ENCODE peak calls at places on chromosomes 4 and X, in six cellular contexts. J is HFF-Myc; W is dorsolateral prefrontal cortex; N is stimulated activated CD8-positive, alpha-beta memory T cell treated with anti-CD3 and anti-CD28 coated beads, Interleukin-7, amount 100 ng/mL, for 24 hours; D is effector memory CD8-positive, alpha-beta T cell; X is IMR-90. L is an unnamed sample.

GRCh38 chr4:168380290-168380689 is 61.7 kb upstream of the DDX60 start:
- DNase-seq in X (no peak), W (no peak), D (no peak), N (no peak), J (no peak), L (no peak)

GRCh38 chr4:83257811-83258210 is 26.8 kb downstream of the COQ2 start:
- DNase-seq in J (no peak), W (no peak), N (no peak), X (no peak), D (no peak), L (no peak)

GRCh38 chrX:65688403-65688881 is 21.0 kb downstream of the MSN start:
- DNase-seq in J (no peak), X (peak), W (no peak), N (no peak), D (no peak), L (no peak)

GRCh38 chrX:69155786-69156520 is 9.3 kb downstream of the PJA1 start:
- DNase-seq in X (no peak), D (no peak), W (no peak), N (no peak), J (no peak), L (no peak)

GRCh38 chrX:40834225-40834624 is 98.9 kb upstream of the MED14 start:
- DNase-seq in D (no peak), J (no peak), W (no peak), N (no peak), X (no peak), L (no peak)

GRCh38 chr4:22987861-22988260 is 295.1 kb downstream of the GBA3 start:
- DNase-seq in X (peak), W (no peak), J (no peak), N (no peak), D (no peak), L (no peak)

GRCh38 chr4:39565925-39566630 is 38.8 kb upstream of the UGDH start:
- DNase-seq in X (peak), N (no peak), D (no peak), W (no peak), J (peak), L (no peak)

GRCh38 chr4:119244832-119245231 is 32.3 kb downstream of the USP53 start:
- DNase-seq in N (no peak), X (no peak), J (no peak), W (no peak), D (no peak), L (no peak)

GRCh38 chrX:68504237-68504636 is 5.4 kb downstream of the YIPF6 start:
- DNase-seq in D (no peak), J (no peak), X (peak), N (no peak), W (no peak), L (no peak)

GRCh38 chr4:156294577-156294976 is 340.9 kb upstream of the CTSO start:
- DNase-seq in X (peak), D (no peak), N (no peak), J (peak), W (no peak), L (peak)

GRCh38 chr4:151717909-151718613 is 42.7 kb downstream of the GATB start:
- DNase-seq in D (no peak), W (no peak), X (no peak), J (no peak), N (no peak), L (no peak)

GRCh38 chrX:121052122-121052521 is 4.7 kb downstream of the GLUD2 start:
- DNase-seq in X (no peak), J (no peak), D (no peak), W (no peak), N (no peak), L (no peak)

GRCh38 chr4:58749206-58749605 is 1639.0 kb upstream of the IGFBP7 start:
- DNase-seq in N (no peak), W (no peak), X (no peak), D (no peak), J (no peak), L (no peak)

GRCh38 chr4:151263455-151263854 is 13.5 kb upstream of the PRSS48 start:
- DNase-seq in J (no peak), W (no peak), X (no peak), D (no peak), N (no peak), L (no peak)

GRCh38 chr4:10773010-10773409 is 88.4 kb upstream of the CLNK start:
- DNase-seq in N (no peak), J (no peak), D (no peak), X (no peak), W (no peak), L (peak)

GRCh38 chr4:7379719-7380118 is 55.0 kb downstream of the PSAPL1 start:
- DNase-seq in J (no peak), D (no peak), X (no peak), N (no peak), W (peak), L (no peak)

GRCh38 chr4:149911995-149912394 is 96.4 kb upstream of the IQCM start:
- DNase-seq in D (no peak), N (no peak), X (no peak), W (no peak), J (no peak), L (peak)

GRCh38 chr4:89072921-89073320 is 15.9 kb upstream of the FAM13A start:
- DNase-seq in W (no peak), X (no peak), J (no peak), D (no peak), N (no peak), L (no peak)

GRCh38 chr4:40388248-40388647 is 53.1 kb downstream of the CHRNA9 start:
- DNase-seq in W (no peak), X (no peak), N (no peak), J (no peak), D (no peak), L (no peak)

GRCh38 chr4:43330288-43330687 is 437.8 kb downstream of the GRXCR1 start:
- DNase-seq in D (no peak), W (no peak), J (peak), N (no peak), X (peak), L (no peak)

GRCh38 chrX:15269618-15270521 is at the start of gene ASB9:
- DNase-seq in X (peak), D (no peak), J (peak), W (no peak), N (no peak), L (no peak)

L was measured in NCI-H526 treated with DMSO at 0.1 percent for 48 hours.